ENCODE peak calls at places on chromosomes 5 and 9, in six cellular contexts. Q is GM06990, E is left ventricle myocardium inferior, C is GM12865, F is osteocyte, U is psoas muscle. P is an unnamed sample.

GRCh38 chr9:102778756-102779155 is 216.4 kb upstream of the CYLC2 start:
- DNase-seq in Q (no peak), E (no peak), C (no peak), F (no peak), U (no peak), P (no peak)

GRCh38 chr9:127614961-127615360 is 2.9 kb downstream of the STXBP1 start:
- DNase-seq in Q (no peak), E (no peak), C (no peak), F (no peak), U (peak), P (no peak)

GRCh38 chr5:150239099-150239793 is 49.4 kb downstream of the SLC6A7 start:
- DNase-seq in Q (no peak), E (no peak), C (no peak), F (no peak), U (no peak), P (no peak)

GRCh38 chr9:79701651-79702050 is 129.9 kb downstream of the TLE4 start:
- DNase-seq in Q (no peak), E (peak), C (no peak), F (no peak), U (no peak), P (no peak)

GRCh38 chr9:127938298-127938690 is 640 bp upstream of the DPM2 start:
- DNase-seq in Q (no peak), E (peak), C (no peak), F (no peak), U (no peak), P (no peak)

GRCh38 chr9:94511134-94511942 is 43.5 kb upstream of the PCAT7 start:
- DNase-seq in Q (no peak), E (no peak), C (no peak), F (no peak), U (no peak), P (no peak)

GRCh38 chr5:113205323-113205722 is 228.7 kb downstream of the DCP2 start:
- DNase-seq in Q (no peak), E (no peak), C (no peak), F (no peak), U (no peak), P (no peak)

GRCh38 chr9:137956039-137956438 is 78.5 kb downstream of the CACNA1B start:
- DNase-seq in Q (no peak), E (no peak), C (no peak), F (peak), U (no peak), P (no peak)

GRCh38 chr9:87818308-87818707 is 64.4 kb upstream of the SPATA31E1 start:
- DNase-seq in Q (no peak), E (no peak), C (no peak), F (no peak), U (no peak), P (no peak)

GRCh38 chr5:173984218-173984617 is 4.8 kb upstream of the C5orf47 start:
- DNase-seq in Q (no peak), E (no peak), C (peak), F (no peak), U (no peak), P (no peak)

GRCh38 chr9:132185164-132186009 is 23.5 kb downstream of the NTNG2 start:
- DNase-seq in Q (no peak), E (no peak), C (no peak), F (no peak), U (no peak), P (no peak)

GRCh38 chr9:137074657-137075274 is 2.6 kb upstream of the UAP1L1 start:
- DNase-seq in Q (peak), E (no peak), C (peak), F (no peak), U (no peak), P (no peak)

GRCh38 chr9:77177894-77178794 is 810 bp downstream of the VPS13A start:
- DNase-seq in Q (peak), E (peak), C (peak), F (peak), U (peak), P (no peak)

GRCh38 chr5:35842856-35843255 is 13.8 kb upstream of the IL7R start:
- DNase-seq in Q (no peak), E (no peak), C (no peak), F (no peak), U (no peak), P (no peak)

GRCh38 chr5:161399996-161400562 is 146.4 kb downstream of the GABRB2 start:
- DNase-seq in Q (no peak), E (no peak), C (no peak), F (no peak), U (no peak), P (no peak)

DNA sequence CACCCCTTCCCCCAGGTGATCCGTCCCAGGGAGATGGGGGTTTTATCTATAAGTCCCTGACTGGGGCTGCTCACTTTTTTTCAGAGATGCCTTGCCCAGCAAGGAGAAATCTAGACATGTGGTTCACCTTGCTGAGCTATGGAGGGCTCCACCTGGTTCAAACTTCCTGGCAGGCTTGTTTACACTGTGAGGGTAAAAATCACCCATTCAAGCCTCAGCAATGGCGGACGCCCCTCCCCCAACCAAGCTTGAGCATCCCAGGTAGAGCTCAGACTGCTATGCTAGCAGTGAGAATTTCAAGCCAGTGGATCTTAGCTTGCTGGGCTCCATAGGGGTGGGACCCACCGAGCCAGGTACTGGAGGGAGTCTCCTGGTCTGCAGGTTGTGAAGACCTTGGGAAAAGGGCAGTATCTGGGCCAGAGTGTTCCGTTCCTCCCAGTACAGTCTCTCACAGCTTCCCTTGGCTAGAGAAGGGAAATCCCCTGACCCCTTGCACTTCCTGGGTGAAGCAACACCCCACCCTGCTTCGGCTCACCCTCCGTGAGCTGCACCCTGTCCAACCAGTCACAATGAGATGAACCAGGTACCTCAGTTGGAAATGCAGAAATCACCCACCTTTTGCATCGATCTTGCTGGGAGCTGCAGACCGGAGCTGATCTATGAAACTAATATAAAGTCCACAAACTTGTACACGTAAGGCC is 231.7 kb downstream of the CTNND2 start:
- DNase-seq in Q (no peak), E (no peak), C (no peak), F (no peak), U (no peak), P (no peak)
- TF ChIP-seq CTCF in Q (no peak), E (no peak), C (no peak), F (no peak), U (no peak), P (no peak)

GRCh38 chr5:157294692-157295091 is 28.8 kb downstream of the CYFIP2 start:
- DNase-seq in Q (no peak), E (no peak), C (no peak), F (peak), U (no peak), P (no peak)
- TF ChIP-seq CTCF in Q (no peak), E (no peak), C (no peak), F (no peak), U (no peak), P (no peak)

GRCh38 chr9:108544866-108545265 is 310.9 kb downstream of the ACTL7B start:
- DNase-seq in Q (no peak), E (no peak), C (no peak), F (no peak), U (no peak), P (no peak)

GRCh38 chr9:108546223-108546622 is 309.6 kb downstream of the ACTL7B start:
- DNase-seq in Q (no peak), E (no peak), C (no peak), F (no peak), U (no peak), P (no peak)

GRCh38 chr9:108547736-108548135 is 308.1 kb downstream of the ACTL7B start:
- DNase-seq in Q (no peak), E (no peak), C (no peak), F (no peak), U (no peak), P (no peak)

GRCh38 chr9:108545446-108545845 is 310.3 kb downstream of the ACTL7B start:
- DNase-seq in Q (no peak), E (no peak), C (no peak), F (no peak), U (no peak), P (no peak)

GRCh38 chr9:108543251-108543768 is 312.5 kb downstream of the ACTL7B start:
- DNase-seq in Q (no peak), E (no peak), C (peak), F (no peak), U (no peak), P (no peak)
- TF ChIP-seq CTCF in Q (no peak), E (no peak), C (no peak), F (no peak), U (no peak), P (no peak)

GRCh38 chr5:125262782-125263181 is 516.3 kb upstream of the ZNF608 start:
- DNase-seq in Q (no peak), E (no peak), C (no peak), F (no peak), U (no peak), P (no peak)

GRCh38 chr5:125269926-125270325 is 523.5 kb upstream of the ZNF608 start:
- DNase-seq in Q (no peak), E (no peak), C (no peak), F (no peak), U (no peak), P (no peak)

GRCh38 chr5:125267636-125268248 is 521.3 kb upstream of the ZNF608 start:
- DNase-seq in Q (no peak), E (no peak), C (no peak), F (no peak), U (no peak), P (no peak)

GRCh38 chr5:125263346-125263745 is 516.9 kb upstream of the ZNF608 start:
- DNase-seq in Q (no peak), E (no peak), C (no peak), F (no peak), U (no peak), P (no peak)

GRCh38 chr5:125266106-125266505 is 519.7 kb upstream of the ZNF608 start:
- DNase-seq in Q (no peak), E (no peak), C (no peak), F (no peak), U (no peak), P (no peak)
- TF ChIP-seq CTCF in Q (no peak), E (no peak), C (no peak), F (no peak), U (no peak), P (no peak)

P was measured in type B pancreatic cell.